ENCODE peak calls at places on chromosomes 3 and 15, in four cellular contexts. One of them, this sample, is unnamed.
A peak's percentile ranks its signal among the peaks of the same experiment; 100 is the strongest.

GRCh38 chr3:157354722-157355121 is 81.9 kb upstream of the PTX3 start:
- DNase-seq in cardiac muscle cell: peak; percentile 56
- DNase-seq in glutamatergic neuron: no peak
- DNase-seq in fibroblast of pulmonary artery: peak; percentile 57
- DNase-seq in this sample: no peak

GRCh38 chr15:95799286-95800187 is 531.0 kb upstream of the NR2F2 start:
- DNase-seq in glutamatergic neuron: no peak
- DNase-seq in fibroblast of pulmonary artery: peak; percentile 85
- DNase-seq in cardiac muscle cell: no peak
- DNase-seq in this sample: no peak

GRCh38 chr15:49982586-49982985 is 136.4 kb downstream of the ATP8B4 start:
- DNase-seq in glutamatergic neuron: no peak
- DNase-seq in fibroblast of pulmonary artery: peak; percentile 55
- DNase-seq in cardiac muscle cell: no peak
- DNase-seq in this sample: no peak

GRCh38 chr15:69093127-69093526 is 67.3 kb upstream of the GLCE start:
- DNase-seq in cardiac muscle cell: no peak
- DNase-seq in glutamatergic neuron: no peak
- DNase-seq in fibroblast of pulmonary artery: peak; percentile 58
- DNase-seq in this sample: peak; percentile 18

GRCh38 chr3:18188491-18188890 is 236.6 kb downstream of the SATB1 start:
- DNase-seq in fibroblast of pulmonary artery: no peak
- DNase-seq in cardiac muscle cell: no peak
- DNase-seq in glutamatergic neuron: no peak
- DNase-seq in this sample: no peak

GRCh38 chr3:100537646-100538338 is 45.4 kb downstream of the TMEM45A start:
- DNase-seq in glutamatergic neuron: no peak
- DNase-seq in cardiac muscle cell: no peak
- DNase-seq in fibroblast of pulmonary artery: no peak
- DNase-seq in this sample: no peak

GRCh38 chr3:67109651-67110204 is 111.6 kb downstream of the KBTBD8 start:
- DNase-seq in cardiac muscle cell: peak; percentile 59
- DNase-seq in fibroblast of pulmonary artery: peak; percentile 79
- DNase-seq in glutamatergic neuron: no peak
- DNase-seq in this sample: no peak

GRCh38 chr3:14451844-14452533 is 49.6 kb downstream of the SLC6A6 start:
- DNase-seq in glutamatergic neuron: no peak
- DNase-seq in cardiac muscle cell: no peak
- DNase-seq in fibroblast of pulmonary artery: peak; percentile 92
- DNase-seq in this sample: no peak

GRCh38 chr3:110816008-110816407 is 255.6 kb upstream of the NECTIN3 start:
- DNase-seq in fibroblast of pulmonary artery: no peak
- DNase-seq in glutamatergic neuron: no peak
- DNase-seq in cardiac muscle cell: no peak
- DNase-seq in this sample: no peak

GRCh38 chr3:180018588-180018987 is 18.1 kb downstream of the PEX5L start:
- DNase-seq in fibroblast of pulmonary artery: no peak
- DNase-seq in cardiac muscle cell: peak; percentile 13
- DNase-seq in glutamatergic neuron: no peak
- DNase-seq in this sample: peak; percentile 21

GRCh38 chr3:94069242-94069813 is 6.5 kb downstream of the NSUN3 start:
- DNase-seq in glutamatergic neuron: no peak
- DNase-seq in cardiac muscle cell: peak; percentile 10
- DNase-seq in fibroblast of pulmonary artery: peak; percentile 53
- DNase-seq in this sample: no peak

GRCh38 chr3:41848745-41849574 is 112.9 kb downstream of the ULK4 start:
- DNase-seq in cardiac muscle cell: no peak
- DNase-seq in fibroblast of pulmonary artery: no peak
- DNase-seq in glutamatergic neuron: no peak
- DNase-seq in this sample: no peak

GRCh38 chr15:39976291-39977274 is 42.7 kb downstream of the EIF2AK4 start:
- DNase-seq in cardiac muscle cell: peak; percentile 50
- DNase-seq in fibroblast of pulmonary artery: peak; percentile 62
- DNase-seq in glutamatergic neuron: peak; percentile 74
- DNase-seq in this sample: peak; percentile 79

GRCh38 chr15:72312605-72313447 is 7.1 kb downstream of the CELF6 start:
- DNase-seq in fibroblast of pulmonary artery: peak; percentile 80
- DNase-seq in glutamatergic neuron: peak; percentile 79
- DNase-seq in cardiac muscle cell: peak; percentile 74
- DNase-seq in this sample: peak; percentile 81

GRCh38 chr15:93341164-93341563 is 252.2 kb upstream of the RGMA start:
- DNase-seq in cardiac muscle cell: no peak
- DNase-seq in glutamatergic neuron: no peak
- DNase-seq in fibroblast of pulmonary artery: no peak
- DNase-seq in this sample: no peak

GRCh38 chr15:65580287-65580686 is 30.6 kb downstream of the INTS14 start:
- DNase-seq in cardiac muscle cell: no peak
- DNase-seq in glutamatergic neuron: no peak
- DNase-seq in fibroblast of pulmonary artery: peak; percentile 45
- DNase-seq in this sample: peak; percentile 61

GRCh38 chr3:107674371-107674770 is 151.6 kb downstream of the BBX start:
- DNase-seq in fibroblast of pulmonary artery: peak; percentile 33
- DNase-seq in glutamatergic neuron: no peak
- DNase-seq in cardiac muscle cell: no peak
- DNase-seq in this sample: no peak

GRCh38 chr3:81005992-81006391 is 755.5 kb downstream of the GBE1 start:
- DNase-seq in cardiac muscle cell: peak; percentile 2
- DNase-seq in glutamatergic neuron: no peak
- DNase-seq in fibroblast of pulmonary artery: no peak
- DNase-seq in this sample: no peak

GRCh38 chr3:167406876-167407492 is 26.9 kb upstream of the ZBBX start:
- DNase-seq in cardiac muscle cell: peak; percentile 82
- DNase-seq in glutamatergic neuron: peak; percentile 42
- DNase-seq in fibroblast of pulmonary artery: peak; percentile 70
- DNase-seq in this sample: peak; percentile 54

GRCh38 chr3:32591960-32592462 is 21.4 kb upstream of the DYNC1LI1 start:
- DNase-seq in fibroblast of pulmonary artery: no peak
- DNase-seq in cardiac muscle cell: peak; percentile 15
- DNase-seq in glutamatergic neuron: no peak
- DNase-seq in this sample: no peak

GRCh38 chr3:172641291-172641690 is 69.6 kb downstream of the NCEH1 start:
- DNase-seq in fibroblast of pulmonary artery: no peak
- DNase-seq in cardiac muscle cell: no peak
- DNase-seq in glutamatergic neuron: no peak
- DNase-seq in this sample: no peak

GRCh38 chr3:118984699-118985098 is 49.9 kb downstream of the IGSF11 start:
- DNase-seq in cardiac muscle cell: no peak
- DNase-seq in fibroblast of pulmonary artery: no peak
- DNase-seq in glutamatergic neuron: no peak
- DNase-seq in this sample: no peak

GRCh38 chr3:24133441-24133840 is 188.4 kb downstream of the NR1D2 start:
- DNase-seq in glutamatergic neuron: no peak
- DNase-seq in fibroblast of pulmonary artery: no peak
- DNase-seq in cardiac muscle cell: no peak
- DNase-seq in this sample: no peak

DNA sequence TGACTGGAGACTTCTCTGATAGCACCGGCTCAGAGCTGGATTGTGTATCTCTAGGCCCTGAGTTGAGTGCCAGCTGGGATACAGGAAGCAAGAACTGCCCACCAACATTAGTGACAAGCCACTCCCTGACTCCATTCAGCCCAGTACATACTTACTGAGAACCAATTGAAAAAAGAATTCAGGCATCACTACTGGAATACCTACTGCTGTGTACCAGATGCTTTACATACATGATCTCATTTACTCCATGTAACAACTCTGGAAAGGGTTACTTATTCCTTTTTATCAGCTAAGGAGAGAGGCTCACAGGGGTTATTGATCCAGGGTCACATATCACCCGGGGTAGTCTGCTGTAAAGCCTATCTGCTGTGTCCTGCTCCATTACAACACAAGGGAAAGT is 1.3 kb upstream of the SYN2 start:
- DNase-seq in glutamatergic neuron: no peak
- DNase-seq in fibroblast of pulmonary artery: no peak
- DNase-seq in cardiac muscle cell: no peak
- DNase-seq in this sample: no peak
- TF ChIP-seq CTCF in glutamatergic neuron: no peak
- TF ChIP-seq CTCF in fibroblast of pulmonary artery: no peak
- TF ChIP-seq CTCF in cardiac muscle cell: no peak
- TF ChIP-seq CTCF in this sample: no peak

GRCh38 chr3:53230041-53230621 is 25.7 kb downstream of the TKT start:
- DNase-seq in cardiac muscle cell: no peak
- DNase-seq in fibroblast of pulmonary artery: no peak
- DNase-seq in glutamatergic neuron: no peak
- DNase-seq in this sample: peak; percentile 33
- TF ChIP-seq CTCF in cardiac muscle cell: no peak
- TF ChIP-seq CTCF in fibroblast of pulmonary artery: no peak
- TF ChIP-seq CTCF in glutamatergic neuron: no peak
- TF ChIP-seq CTCF in this sample: peak; percentile 37

DNA sequence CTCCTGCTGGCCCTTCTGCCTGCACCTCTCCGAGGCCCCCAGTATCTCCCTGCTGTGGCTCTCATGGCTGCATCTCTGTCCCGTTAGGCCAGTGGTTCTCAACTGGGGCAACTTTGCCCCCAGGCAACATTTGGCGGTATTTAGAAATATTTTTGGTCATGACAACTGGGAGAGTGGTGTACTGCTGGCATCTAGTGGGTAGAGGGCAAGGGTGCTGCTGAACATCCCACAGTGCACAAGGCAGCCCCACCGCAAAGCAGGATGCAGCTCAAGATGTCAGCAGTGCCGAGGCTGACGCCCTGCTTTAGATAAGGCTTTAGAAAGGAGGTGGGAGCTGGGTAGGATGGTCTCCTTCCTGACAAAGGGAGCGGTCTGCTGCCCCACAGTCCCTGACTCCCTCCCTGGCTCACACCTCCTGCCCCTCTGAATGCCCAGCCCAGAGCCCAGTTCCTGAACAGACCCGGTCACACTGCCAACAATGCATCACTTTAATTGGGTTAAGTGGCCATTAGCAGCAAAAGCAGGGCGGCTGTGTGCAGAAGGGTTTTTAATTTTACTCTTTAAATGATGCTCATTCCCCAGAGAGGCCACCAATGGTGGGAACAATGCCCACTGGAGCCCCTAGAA is 68.8 kb upstream of the TMEM115 start:
- DNase-seq in cardiac muscle cell: no peak
- DNase-seq in fibroblast of pulmonary artery: peak; percentile 11
- DNase-seq in glutamatergic neuron: no peak
- DNase-seq in this sample: no peak
- TF ChIP-seq CTCF in cardiac muscle cell: peak; percentile 24
- TF ChIP-seq CTCF in fibroblast of pulmonary artery: no peak
- TF ChIP-seq CTCF in glutamatergic neuron: no peak
- TF ChIP-seq CTCF in this sample: no peak

DNA sequence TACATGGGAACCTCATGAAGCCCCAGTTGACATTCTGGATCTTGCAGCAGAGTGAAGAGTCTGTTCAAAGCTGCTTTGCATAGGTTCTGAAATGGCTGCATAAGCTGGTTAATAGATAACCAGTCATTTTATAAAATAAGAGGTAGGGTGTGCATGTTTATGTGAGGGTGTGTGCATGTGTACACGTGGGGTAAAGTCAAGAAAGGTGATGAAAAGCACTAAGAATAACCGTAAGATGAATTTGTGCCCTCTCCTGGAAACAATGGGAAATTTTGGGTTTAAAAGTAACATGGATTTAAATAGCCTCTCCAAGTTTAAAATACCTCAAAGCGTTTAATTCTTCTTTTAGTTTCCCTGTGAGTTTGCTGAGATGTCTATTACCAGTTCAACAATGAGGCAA is 33.0 kb downstream of the PAQR9 start:
- DNase-seq in fibroblast of pulmonary artery: peak; percentile 14
- DNase-seq in cardiac muscle cell: no peak
- DNase-seq in glutamatergic neuron: no peak
- DNase-seq in this sample: no peak
- TF ChIP-seq CTCF in fibroblast of pulmonary artery: no peak
- TF ChIP-seq CTCF in cardiac muscle cell: no peak
- TF ChIP-seq CTCF in glutamatergic neuron: no peak
- TF ChIP-seq CTCF in this sample: no peak

GRCh38 chr3:58022490-58022889 is 14.3 kb downstream of the FLNB start:
- DNase-seq in cardiac muscle cell: no peak
- DNase-seq in fibroblast of pulmonary artery: no peak
- DNase-seq in glutamatergic neuron: no peak
- DNase-seq in this sample: no peak

GRCh38 chr3:58020740-58021071 is 12.5 kb downstream of the FLNB start:
- DNase-seq in fibroblast of pulmonary artery: no peak
- DNase-seq in cardiac muscle cell: no peak
- DNase-seq in glutamatergic neuron: no peak
- DNase-seq in this sample: no peak

GRCh38 chr3:58019343-58019742 is 11.1 kb downstream of the FLNB start:
- DNase-seq in fibroblast of pulmonary artery: no peak
- DNase-seq in glutamatergic neuron: no peak
- DNase-seq in cardiac muscle cell: no peak
- DNase-seq in this sample: no peak

GRCh38 chr3:58021962-58022361 is 13.7 kb downstream of the FLNB start:
- DNase-seq in fibroblast of pulmonary artery: no peak
- DNase-seq in cardiac muscle cell: no peak
- DNase-seq in glutamatergic neuron: no peak
- DNase-seq in this sample: no peak

GRCh38 chr3:58021072-58021959 is 13.1 kb downstream of the FLNB start:
- DNase-seq in glutamatergic neuron: no peak
- DNase-seq in cardiac muscle cell: no peak
- DNase-seq in fibroblast of pulmonary artery: no peak
- DNase-seq in this sample: no peak
- TF ChIP-seq CTCF in glutamatergic neuron: no peak
- TF ChIP-seq CTCF in cardiac muscle cell: no peak
- TF ChIP-seq CTCF in fibroblast of pulmonary artery: no peak
- TF ChIP-seq CTCF in this sample: no peak

DNA sequence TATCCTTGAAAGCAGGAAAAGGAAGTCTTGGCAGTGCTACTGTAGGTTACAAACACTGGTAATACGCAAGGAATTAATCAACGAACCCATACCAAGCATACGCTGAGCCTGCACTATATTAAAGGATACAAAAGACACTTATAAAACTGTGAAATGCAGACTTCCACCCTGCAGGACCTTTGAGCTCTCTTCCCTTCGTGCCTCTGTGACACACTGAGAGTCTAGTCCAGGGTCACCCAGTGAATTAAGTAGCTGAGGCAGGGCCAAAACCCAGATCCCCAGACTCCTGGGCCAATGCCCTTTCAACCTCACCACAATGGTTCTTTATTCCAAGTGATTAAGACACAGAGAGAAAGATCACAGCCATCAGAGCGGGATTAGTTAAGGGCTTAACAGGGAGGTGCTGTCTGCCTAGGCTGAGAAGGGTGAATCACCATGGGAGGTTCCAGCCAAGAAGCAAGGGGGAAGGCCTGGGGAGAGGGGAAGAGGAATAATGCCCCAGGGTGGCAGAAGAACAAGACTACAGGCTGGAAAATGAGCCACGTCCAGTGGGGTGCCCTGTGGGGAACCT is 6.8 kb downstream of the ANXA2 start:
- DNase-seq in fibroblast of pulmonary artery: peak; percentile 84
- DNase-seq in glutamatergic neuron: no peak
- DNase-seq in cardiac muscle cell: no peak
- DNase-seq in this sample: peak; percentile 85
- TF ChIP-seq CTCF in fibroblast of pulmonary artery: no peak
- TF ChIP-seq CTCF in glutamatergic neuron: no peak
- TF ChIP-seq CTCF in cardiac muscle cell: no peak
- TF ChIP-seq CTCF in this sample: peak; percentile 9

GRCh38 chr15:59862191-59863155 is 141.6 kb upstream of the FOXB1 start:
- DNase-seq in glutamatergic neuron: no peak
- DNase-seq in fibroblast of pulmonary artery: no peak
- DNase-seq in cardiac muscle cell: no peak
- DNase-seq in this sample: no peak
- TF ChIP-seq CTCF in glutamatergic neuron: no peak
- TF ChIP-seq CTCF in fibroblast of pulmonary artery: no peak
- TF ChIP-seq CTCF in cardiac muscle cell: no peak
- TF ChIP-seq CTCF in this sample: no peak